ENCODE peak calls at places on chromosomes 2 and 18, in four cellular contexts. T, B, F and K are unnamed samples.

GRCh38 chr2:71843391-71843850 is 304.2 kb downstream of the CYP26B1 start:
- DNase-seq in T (peak), F (peak), B (no peak), K (no peak)

GRCh38 chr18:136433-136832 is 21.9 kb upstream of the USP14 start:
- DNase-seq in B (no peak), T (no peak), F (no peak), K (no peak)

GRCh38 chr18:13124411-13124810 is 94.1 kb upstream of the LDLRAD4 start:
- DNase-seq in B (no peak), T (no peak), F (no peak), K (no peak)

GRCh38 chr2:43508209-43508608 is 87.6 kb downstream of the THADA start:
- DNase-seq in F (no peak), B (no peak), T (no peak), K (no peak)

GRCh38 chr2:41580806-41581205 is 467.0 kb upstream of the PKDCC start:
- DNase-seq in B (no peak), F (no peak), T (peak), K (no peak)

GRCh38 chr18:11310476-11311086 is 161.2 kb upstream of the PIEZO2 start:
- DNase-seq in B (no peak), F (peak), T (peak), K (peak)

GRCh38 chr2:105644174-105644980 is 100.3 kb upstream of the NCK2 start:
- DNase-seq in B (no peak), T (no peak), F (no peak), K (no peak)

GRCh38 chr2:220277445-220277960 is 650.1 kb downstream of the SLC4A3 start:
- DNase-seq in B (peak), F (peak), T (peak), K (no peak)

GRCh38 chr18:8011906-8012305 is 444.8 kb downstream of the PTPRM start:
- DNase-seq in F (no peak), T (no peak), B (no peak), K (no peak)

GRCh38 chr2:81324046-81324445 is 1019.5 kb upstream of the LRRTM1 start:
- DNase-seq in B (no peak), T (peak), F (peak), K (no peak)

GRCh38 chr18:35458677-35459441 is 38.9 kb downstream of the INO80C start:
- DNase-seq in T (peak), B (no peak), F (peak), K (peak)

GRCh38 chr2:100041946-100042345 is 100.4 kb downstream of the AFF3 start:
- DNase-seq in F (no peak), B (no peak), T (no peak), K (no peak)

GRCh38 chr18:57143265-57143664 is 3.6 kb upstream of the BOD1L2 start:
- DNase-seq in F (no peak), B (no peak), T (no peak), K (no peak)

GRCh38 chr18:57142361-57142760 is 4.5 kb upstream of the BOD1L2 start:
- DNase-seq in B (no peak), F (no peak), T (no peak), K (no peak)

GRCh38 chr18:57137847-57138246 is 9.0 kb upstream of the BOD1L2 start:
- DNase-seq in T (no peak), B (no peak), F (no peak), K (no peak)

GRCh38 chr18:57146956-57147636 is at the start of gene BOD1L2:
- DNase-seq in B (no peak), F (no peak), T (no peak), K (no peak)

GRCh38 chr18:57141208-57142129 is 5.4 kb upstream of the BOD1L2 start:
- DNase-seq in B (peak), F (peak), T (no peak), K (peak)
- H3K4me3 ChIP-seq in B (no peak), F (no peak), T (no peak), K (no peak)

GRCh38 chr18:63028380-63028779 is 291.2 kb downstream of the BCL2 start:
- DNase-seq in F (no peak), T (no peak), B (no peak), K (no peak)

GRCh38 chr18:63025251-63025710 is 294.3 kb downstream of the BCL2 start:
- DNase-seq in F (peak), B (no peak), T (peak), K (peak)

GRCh38 chr18:63017977-63018376 is 301.6 kb downstream of the BCL2 start:
- DNase-seq in F (no peak), B (no peak), T (no peak), K (no peak)

GRCh38 chr18:63022429-63023022 is 297.0 kb downstream of the BCL2 start:
- DNase-seq in B (no peak), T (no peak), F (no peak), K (no peak)
- TF ChIP-seq CTCF in B (peak), T (peak), F (peak), K (no peak)

GRCh38 chr2:189552334-189552990 is 28.1 kb downstream of the SLC40A1 start:
- DNase-seq in F (peak), B (no peak), T (peak), K (no peak)

GRCh38 chr2:189549440-189549832 is 31.1 kb downstream of the SLC40A1 start:
- DNase-seq in B (no peak), F (no peak), T (peak), K (no peak)

GRCh38 chr2:189545424-189545823 is 35.2 kb downstream of the SLC40A1 start:
- DNase-seq in T (no peak), F (no peak), B (no peak), K (no peak)

GRCh38 chr2:189551808-189552207 is 28.8 kb downstream of the SLC40A1 start:
- DNase-seq in T (no peak), F (no peak), B (no peak), K (no peak)

GRCh38 chr2:189548686-189549439 is 31.7 kb downstream of the SLC40A1 start:
- DNase-seq in B (no peak), T (peak), F (no peak), K (no peak)
- H3K4me3 ChIP-seq in B (no peak), T (no peak), F (no peak), K (no peak)

GRCh38 chr18:27363918-27364317 is 178.8 kb upstream of the CHST9 start:
- DNase-seq in F (peak), T (peak), B (no peak), K (no peak)
- TF ChIP-seq CTCF in F (peak), T (peak), B (no peak), K (no peak)

GRCh38 chr2:36889782-36890181 is 76.6 kb downstream of the STRN start:
- DNase-seq in B (no peak), T (peak), F (peak), K (peak)
- H3K4me3 ChIP-seq in B (no peak), T (peak), F (no peak), K (no peak)

GRCh38 chr2:122191331-122191730 is 435.9 kb downstream of the TSN start:
- DNase-seq in T (peak), B (no peak), F (peak), K (peak)
- TF ChIP-seq CTCF in T (peak), B (peak), F (peak), K (no peak)